ENCODE peak calls at places on chromosomes 7 and 10, in five cellular contexts. One of them, this sample, is unnamed.

GRCh38 chr10:71132321-71132810 is 80.0 kb upstream of the UNC5B start:
- DNase-seq in T-cell: no peak
- DNase-seq in NCI-H1105: no peak
- DNase-seq in RCC 7860: no peak
- DNase-seq in stimulated activated CD4-positive, alpha-beta T cell treated with anti-CD3 and anti-CD28 coated beads, Interleukin-4, amount 100 ng/mL, for 4 hours: no peak
- DNase-seq in this sample: no peak

GRCh38 chr7:137151056-137151731 is 192.3 kb downstream of the PTN start:
- DNase-seq in stimulated activated CD4-positive, alpha-beta T cell treated with anti-CD3 and anti-CD28 coated beads, Interleukin-4, amount 100 ng/mL, for 4 hours: no peak
- DNase-seq in RCC 7860: peak
- DNase-seq in NCI-H1105: no peak
- DNase-seq in T-cell: no peak
- DNase-seq in this sample: no peak

GRCh38 chr10:61031341-61031740 is 87.4 kb upstream of the RHOBTB1 start:
- DNase-seq in stimulated activated CD4-positive, alpha-beta T cell treated with anti-CD3 and anti-CD28 coated beads, Interleukin-4, amount 100 ng/mL, for 4 hours: no peak
- DNase-seq in NCI-H1105: no peak
- DNase-seq in T-cell: no peak
- DNase-seq in RCC 7860: no peak
- DNase-seq in this sample: no peak

GRCh38 chr7:153388611-153389010 is 629.1 kb downstream of the ACTR3B start:
- DNase-seq in NCI-H1105: no peak
- DNase-seq in stimulated activated CD4-positive, alpha-beta T cell treated with anti-CD3 and anti-CD28 coated beads, Interleukin-4, amount 100 ng/mL, for 4 hours: no peak
- DNase-seq in T-cell: no peak
- DNase-seq in RCC 7860: no peak
- DNase-seq in this sample: no peak

GRCh38 chr10:90319188-90319914 is 538.5 kb downstream of the HTR7 start:
- DNase-seq in RCC 7860: peak
- DNase-seq in stimulated activated CD4-positive, alpha-beta T cell treated with anti-CD3 and anti-CD28 coated beads, Interleukin-4, amount 100 ng/mL, for 4 hours: no peak
- DNase-seq in T-cell: no peak
- DNase-seq in NCI-H1105: no peak
- DNase-seq in this sample: peak

GRCh38 chr7:106071999-106072714 is 40.0 kb downstream of the SYPL1 start:
- DNase-seq in NCI-H1105: peak
- DNase-seq in T-cell: no peak
- DNase-seq in RCC 7860: no peak
- DNase-seq in stimulated activated CD4-positive, alpha-beta T cell treated with anti-CD3 and anti-CD28 coated beads, Interleukin-4, amount 100 ng/mL, for 4 hours: no peak
- DNase-seq in this sample: peak

GRCh38 chr10:47354162-47354561 is 6.0 kb downstream of the RBP3 start:
- DNase-seq in T-cell: no peak
- DNase-seq in stimulated activated CD4-positive, alpha-beta T cell treated with anti-CD3 and anti-CD28 coated beads, Interleukin-4, amount 100 ng/mL, for 4 hours: no peak
- DNase-seq in NCI-H1105: no peak
- DNase-seq in RCC 7860: peak
- DNase-seq in this sample: no peak

GRCh38 chr7:137328389-137329120 is 15.0 kb downstream of the PTN start:
- DNase-seq in RCC 7860: no peak
- DNase-seq in T-cell: no peak
- DNase-seq in NCI-H1105: no peak
- DNase-seq in stimulated activated CD4-positive, alpha-beta T cell treated with anti-CD3 and anti-CD28 coated beads, Interleukin-4, amount 100 ng/mL, for 4 hours: no peak
- DNase-seq in this sample: peak

GRCh38 chr7:30321089-30321991 is 36.9 kb downstream of the ZNRF2 start:
- DNase-seq in NCI-H1105: no peak
- DNase-seq in T-cell: no peak
- DNase-seq in stimulated activated CD4-positive, alpha-beta T cell treated with anti-CD3 and anti-CD28 coated beads, Interleukin-4, amount 100 ng/mL, for 4 hours: no peak
- DNase-seq in RCC 7860: no peak
- DNase-seq in this sample: no peak

GRCh38 chr7:140231779-140232491 is 55.2 kb upstream of the KDM7A start:
- DNase-seq in RCC 7860: no peak
- DNase-seq in stimulated activated CD4-positive, alpha-beta T cell treated with anti-CD3 and anti-CD28 coated beads, Interleukin-4, amount 100 ng/mL, for 4 hours: no peak
- DNase-seq in T-cell: peak
- DNase-seq in NCI-H1105: no peak
- DNase-seq in this sample: no peak

GRCh38 chr7:18535811-18536413 is 40.4 kb downstream of the HDAC9 start:
- DNase-seq in NCI-H1105: no peak
- DNase-seq in T-cell: no peak
- DNase-seq in stimulated activated CD4-positive, alpha-beta T cell treated with anti-CD3 and anti-CD28 coated beads, Interleukin-4, amount 100 ng/mL, for 4 hours: no peak
- DNase-seq in RCC 7860: peak
- DNase-seq in this sample: no peak

GRCh38 chr7:11524476-11525398 is 307.3 kb downstream of the THSD7A start:
- DNase-seq in NCI-H1105: no peak
- DNase-seq in T-cell: no peak
- DNase-seq in stimulated activated CD4-positive, alpha-beta T cell treated with anti-CD3 and anti-CD28 coated beads, Interleukin-4, amount 100 ng/mL, for 4 hours: no peak
- DNase-seq in RCC 7860: no peak
- DNase-seq in this sample: no peak

GRCh38 chr10:71264345-71265200 is 52.2 kb downstream of the UNC5B start:
- DNase-seq in T-cell: no peak
- DNase-seq in RCC 7860: no peak
- DNase-seq in stimulated activated CD4-positive, alpha-beta T cell treated with anti-CD3 and anti-CD28 coated beads, Interleukin-4, amount 100 ng/mL, for 4 hours: no peak
- DNase-seq in NCI-H1105: peak
- DNase-seq in this sample: no peak

GRCh38 chr7:155203882-155204691 is 93.6 kb upstream of the INSIG1 start:
- DNase-seq in NCI-H1105: no peak
- DNase-seq in T-cell: no peak
- DNase-seq in RCC 7860: no peak
- DNase-seq in stimulated activated CD4-positive, alpha-beta T cell treated with anti-CD3 and anti-CD28 coated beads, Interleukin-4, amount 100 ng/mL, for 4 hours: no peak
- DNase-seq in this sample: no peak

GRCh38 chr10:62005687-62006086 is 104.2 kb downstream of the ARID5B start:
- DNase-seq in T-cell: no peak
- DNase-seq in RCC 7860: no peak
- DNase-seq in NCI-H1105: no peak
- DNase-seq in stimulated activated CD4-positive, alpha-beta T cell treated with anti-CD3 and anti-CD28 coated beads, Interleukin-4, amount 100 ng/mL, for 4 hours: no peak
- DNase-seq in this sample: no peak

GRCh38 chr7:41333506-41333905 is 369.4 kb downstream of the INHBA start:
- DNase-seq in stimulated activated CD4-positive, alpha-beta T cell treated with anti-CD3 and anti-CD28 coated beads, Interleukin-4, amount 100 ng/mL, for 4 hours: no peak
- DNase-seq in RCC 7860: peak
- DNase-seq in T-cell: no peak
- DNase-seq in NCI-H1105: no peak
- DNase-seq in this sample: no peak

GRCh38 chr7:5797716-5798115 is 16.3 kb upstream of the RNF216 start:
- DNase-seq in stimulated activated CD4-positive, alpha-beta T cell treated with anti-CD3 and anti-CD28 coated beads, Interleukin-4, amount 100 ng/mL, for 4 hours: no peak
- DNase-seq in NCI-H1105: no peak
- DNase-seq in T-cell: no peak
- DNase-seq in RCC 7860: no peak
- DNase-seq in this sample: no peak

GRCh38 chr10:82969405-82969804 is 1094.4 kb downstream of the NRG3 start:
- DNase-seq in T-cell: no peak
- DNase-seq in NCI-H1105: no peak
- DNase-seq in RCC 7860: peak
- DNase-seq in stimulated activated CD4-positive, alpha-beta T cell treated with anti-CD3 and anti-CD28 coated beads, Interleukin-4, amount 100 ng/mL, for 4 hours: no peak
- DNase-seq in this sample: no peak

GRCh38 chr10:80457554-80458262 is 3.6 kb downstream of the TSPAN14 start:
- DNase-seq in T-cell: no peak
- DNase-seq in NCI-H1105: no peak
- DNase-seq in stimulated activated CD4-positive, alpha-beta T cell treated with anti-CD3 and anti-CD28 coated beads, Interleukin-4, amount 100 ng/mL, for 4 hours: no peak
- DNase-seq in RCC 7860: no peak
- DNase-seq in this sample: no peak

GRCh38 chr10:1374501-1374900 is 318.3 kb downstream of the WDR37 start:
- DNase-seq in RCC 7860: no peak
- DNase-seq in stimulated activated CD4-positive, alpha-beta T cell treated with anti-CD3 and anti-CD28 coated beads, Interleukin-4, amount 100 ng/mL, for 4 hours: no peak
- DNase-seq in NCI-H1105: no peak
- DNase-seq in T-cell: no peak
- DNase-seq in this sample: no peak

GRCh38 chr10:11443468-11444147 is 167.8 kb downstream of the USP6NL start:
- DNase-seq in RCC 7860: no peak
- DNase-seq in NCI-H1105: no peak
- DNase-seq in T-cell: no peak
- DNase-seq in stimulated activated CD4-positive, alpha-beta T cell treated with anti-CD3 and anti-CD28 coated beads, Interleukin-4, amount 100 ng/mL, for 4 hours: no peak
- DNase-seq in this sample: no peak

GRCh38 chr7:90692947-90693346 is 96.8 kb downstream of the CDK14 start:
- DNase-seq in RCC 7860: no peak
- DNase-seq in stimulated activated CD4-positive, alpha-beta T cell treated with anti-CD3 and anti-CD28 coated beads, Interleukin-4, amount 100 ng/mL, for 4 hours: no peak
- DNase-seq in NCI-H1105: no peak
- DNase-seq in T-cell: no peak
- DNase-seq in this sample: no peak

GRCh38 chr10:126459032-126459831 is 71.0 kb upstream of the ADAM12 start:
- DNase-seq in T-cell: no peak
- DNase-seq in NCI-H1105: no peak
- DNase-seq in stimulated activated CD4-positive, alpha-beta T cell treated with anti-CD3 and anti-CD28 coated beads, Interleukin-4, amount 100 ng/mL, for 4 hours: no peak
- DNase-seq in RCC 7860: peak
- DNase-seq in this sample: no peak

GRCh38 chr10:50552771-50553535 is 70.8 kb downstream of the SGMS1 start:
- DNase-seq in RCC 7860: no peak
- DNase-seq in stimulated activated CD4-positive, alpha-beta T cell treated with anti-CD3 and anti-CD28 coated beads, Interleukin-4, amount 100 ng/mL, for 4 hours: no peak
- DNase-seq in T-cell: peak
- DNase-seq in NCI-H1105: no peak
- DNase-seq in this sample: no peak

GRCh38 chr10:18214692-18215563 is 74.7 kb downstream of the CACNB2 start:
- DNase-seq in stimulated activated CD4-positive, alpha-beta T cell treated with anti-CD3 and anti-CD28 coated beads, Interleukin-4, amount 100 ng/mL, for 4 hours: no peak
- DNase-seq in RCC 7860: no peak
- DNase-seq in T-cell: no peak
- DNase-seq in NCI-H1105: no peak
- DNase-seq in this sample: peak

GRCh38 chr10:70551971-70552422 is 50.5 kb downstream of the PRF1 start:
- DNase-seq in NCI-H1105: no peak
- DNase-seq in RCC 7860: no peak
- DNase-seq in T-cell: no peak
- DNase-seq in stimulated activated CD4-positive, alpha-beta T cell treated with anti-CD3 and anti-CD28 coated beads, Interleukin-4, amount 100 ng/mL, for 4 hours: no peak
- DNase-seq in this sample: no peak

GRCh38 chr10:48257407-48257961 is 17.0 kb downstream of the FRMPD2 start:
- DNase-seq in RCC 7860: no peak
- DNase-seq in NCI-H1105: no peak
- DNase-seq in stimulated activated CD4-positive, alpha-beta T cell treated with anti-CD3 and anti-CD28 coated beads, Interleukin-4, amount 100 ng/mL, for 4 hours: no peak
- DNase-seq in T-cell: no peak
- DNase-seq in this sample: no peak